ENCODE peak calls at places on chromosomes 11 and 22, in seven cellular contexts. I is neural crest cell; E is BE2C; O is cardiac muscle cell; U is CD4-positive, alpha-beta T cell; L is HL-60; A is fibroblast of mammary gland. Q is an unnamed sample.

GRCh38 chr11:71239581-71239980 is 12.8 kb downstream of the SHANK2 start:
- DNase-seq in O (no peak), U (no peak), I (no peak), A (no peak), L (no peak), E (no peak), Q (no peak)

GRCh38 chr22:37508431-37508963 is 10.7 kb downstream of the CARD10 start:
- DNase-seq in O (no peak), I (no peak), U (no peak), E (no peak), A (no peak), L (no peak), Q (no peak)

GRCh38 chr11:79758325-79758724 is 317.5 kb upstream of the TENM4 start:
- DNase-seq in L (no peak), U (no peak), A (no peak), I (no peak), O (no peak), E (no peak), Q (no peak)

GRCh38 chr11:58837707-58838388 is 6.7 kb downstream of the GLYATL2 start:
- DNase-seq in A (no peak), I (no peak), U (no peak), O (no peak), L (no peak), E (no peak), Q (no peak)

GRCh38 chr11:34651551-34651950 is 30.7 kb downstream of the EHF start:
- DNase-seq in A (no peak), I (no peak), E (no peak), U (no peak), L (no peak), O (peak; percentile 50), Q (no peak)

GRCh38 chr11:64924910-64925284 is 408 bp downstream of the PPP2R5B start:
- DNase-seq in I (no peak), O (no peak), U (no peak), E (no peak), A (no peak), L (no peak), Q (no peak)

GRCh38 chr22:26646158-26646557 is 11.2 kb upstream of the MIAT start:
- DNase-seq in E (no peak), O (peak; percentile 12), U (no peak), L (no peak), A (peak; percentile 29), I (no peak), Q (peak; percentile 43)

GRCh38 chr11:57163160-57163868 is 18.4 kb upstream of the LRRC55 start:
- DNase-seq in E (no peak), I (no peak), U (no peak), A (no peak), L (no peak), O (no peak), Q (no peak)

GRCh38 chr11:134171951-134172350 is 51.8 kb downstream of the NCAPD3 start:
- DNase-seq in E (no peak), A (no peak), L (no peak), O (no peak), I (no peak), U (no peak), Q (no peak)

GRCh38 chr22:50696799-50697561 is 24.4 kb downstream of the SHANK3 start:
- DNase-seq in U (no peak), A (no peak), O (peak; percentile 39), L (no peak), I (peak; percentile 44), E (peak; percentile 19), Q (peak; percentile 62)

GRCh38 chr11:68048681-68049508 is 10.1 kb downstream of the TCIRG1 start:
- DNase-seq in A (no peak), E (peak; percentile 9), L (peak; percentile 35), U (no peak), O (no peak), I (no peak), Q (no peak)

GRCh38 chr11:14538271-14538925 is 18.2 kb upstream of the PSMA1 start:
- DNase-seq in U (no peak), E (no peak), I (no peak), L (no peak), A (no peak), O (no peak), Q (no peak)

GRCh38 chr11:117809236-117810055 is 12.4 kb upstream of the DSCAML1 start:
- DNase-seq in U (peak; percentile 36), O (peak; percentile 49), I (peak; percentile 66), E (peak; percentile 92), L (no peak), A (peak; percentile 70), Q (peak; percentile 89)

GRCh38 chr11:22703561-22703960 is 37.1 kb downstream of the GAS2 start:
- DNase-seq in E (no peak), U (no peak), L (no peak), O (peak; percentile 2), I (no peak), A (no peak), Q (no peak)

GRCh38 chr11:45158210-45158644 is 11.8 kb downstream of the PRDM11 start:
- DNase-seq in I (no peak), U (no peak), A (no peak), E (peak; percentile 37), L (no peak), O (peak; percentile 52), Q (no peak)

GRCh38 chr22:49350441-49351121 is 477.1 kb downstream of the BRD1 start:
- DNase-seq in I (no peak), A (no peak), L (no peak), E (no peak), U (no peak), O (no peak), Q (no peak)

GRCh38 chr22:37383342-37383741 is 43.9 kb downstream of the ELFN2 start:
- DNase-seq in E (peak; percentile 89), L (no peak), U (no peak), O (no peak), I (no peak), A (peak; percentile 18), Q (no peak)

GRCh38 chr11:43547900-43548381 is 132.6 kb upstream of the HSD17B12 start:
- DNase-seq in O (peak; percentile 48), A (peak; percentile 15), E (no peak), L (no peak), U (no peak), I (no peak), Q (peak; percentile 57)

GRCh38 chr11:78855146-78855545 is 280.5 kb upstream of the NARS2 start:
- DNase-seq in E (no peak), O (no peak), A (no peak), L (no peak), U (no peak), I (no peak), Q (no peak)

GRCh38 chr11:118789501-118790356 is 1.2 kb downstream of the DDX6 start:
- DNase-seq in L (no peak), U (peak; percentile 22), I (no peak), O (peak; percentile 33), A (peak; percentile 36), E (no peak), Q (no peak)

DNA sequence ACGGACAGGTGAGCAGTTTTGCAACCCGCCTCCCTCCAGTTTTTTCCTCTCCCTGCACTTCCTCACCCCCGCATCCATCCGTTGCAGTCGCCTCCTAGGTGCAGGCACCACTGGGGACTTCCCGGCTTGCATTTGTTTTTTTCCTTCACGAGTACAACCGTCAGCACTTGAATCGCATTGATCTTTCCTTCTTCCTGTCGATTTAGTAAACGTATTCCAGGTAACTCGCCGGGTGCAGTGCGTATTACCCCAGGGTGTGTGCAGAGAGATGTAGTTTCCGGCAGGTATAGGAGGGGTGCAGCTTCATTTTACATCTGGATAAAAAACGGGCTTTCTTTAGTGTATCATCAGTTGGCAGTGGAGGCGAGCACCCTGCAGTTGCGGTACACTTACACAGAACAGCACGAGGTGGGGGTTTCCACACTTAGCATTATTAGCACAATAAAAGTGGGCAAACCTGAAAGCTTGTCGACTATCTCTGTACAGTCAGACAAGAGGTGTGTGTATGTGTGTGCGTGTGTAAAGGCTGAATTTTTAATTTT is at the start of gene SORL1-AS1:
- DNase-seq in U (peak; percentile 39), I (no peak), E (no peak), A (no peak), O (no peak), L (no peak), Q (no peak)
- TF ChIP-seq CTCF in U (peak; percentile 12), I (no peak), E (no peak), A (no peak), O (no peak), L (no peak), Q (no peak)

DNA sequence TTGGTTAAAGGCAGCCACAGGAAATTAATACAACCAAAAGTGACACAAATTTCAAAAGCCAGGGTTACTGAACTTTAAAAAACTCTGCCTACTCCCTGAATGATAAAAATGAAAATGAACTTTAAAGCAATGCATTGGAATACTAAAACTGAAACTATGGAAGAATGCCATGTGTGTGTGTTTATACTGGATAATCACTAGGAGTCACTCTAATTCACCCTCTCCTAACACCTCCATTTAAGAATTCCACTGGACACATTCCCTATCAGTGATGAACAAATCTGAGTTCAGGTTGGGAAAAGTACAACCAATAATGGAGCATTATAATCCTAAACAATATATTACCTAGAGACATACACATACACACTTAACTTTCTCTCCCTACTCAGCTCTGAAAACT is 27.5 kb upstream of the PLAAT3 start:
- DNase-seq in U (no peak), O (peak; percentile 43), E (no peak), L (no peak), A (peak; percentile 37), I (no peak), Q (no peak)
- TF ChIP-seq CTCF in U (no peak), O (peak; percentile 21), E (no peak), L (no peak), A (peak; percentile 2), I (no peak), Q (no peak)

DNA sequence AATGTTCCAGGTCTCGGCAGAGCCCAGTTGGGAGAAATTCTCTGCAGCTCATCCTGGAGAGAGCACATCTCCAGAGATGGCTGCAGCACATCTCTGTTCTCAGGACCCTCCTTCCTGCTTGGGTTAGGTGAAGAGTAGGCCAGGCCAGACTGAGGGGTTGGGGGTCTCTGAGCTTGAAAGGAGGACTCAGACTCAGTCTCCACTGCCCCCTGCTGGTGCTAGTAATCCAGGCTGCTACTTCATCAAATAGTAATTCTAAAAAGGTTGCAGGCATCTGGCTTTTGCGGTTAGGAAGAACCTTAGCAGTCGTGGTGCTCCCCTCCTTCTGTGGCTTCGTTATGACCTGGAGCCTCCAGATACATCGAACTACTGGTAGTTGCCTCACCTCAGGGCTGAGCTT is 9.7 kb downstream of the TUB start:
- DNase-seq in I (peak; percentile 77), A (peak; percentile 49), L (no peak), E (peak; percentile 73), O (peak; percentile 46), U (no peak), Q (peak; percentile 84)
- TF ChIP-seq CTCF in I (peak; percentile 71), A (peak; percentile 75), L (peak; percentile 12), E (peak; percentile 71), O (peak; percentile 67), U (no peak), Q (peak; percentile 81)

GRCh38 chr11:66268210-66268952 is at the start of gene RAB1B:
- DNase-seq in L (peak; percentile 98), A (peak; percentile 99), U (peak; percentile 100), O (peak; percentile 100), I (peak; percentile 100), E (peak; percentile 100), Q (peak; percentile 100)

GRCh38 chr11:66267039-66267378 is 1.4 kb upstream of the RAB1B start:
- DNase-seq in O (no peak), I (no peak), E (no peak), A (no peak), L (no peak), U (no peak), Q (no peak)

GRCh38 chr11:66268953-66269906 is 791 bp downstream of the RAB1B start:
- DNase-seq in A (peak; percentile 34), O (peak; percentile 41), U (no peak), E (no peak), I (no peak), L (peak; percentile 75), Q (peak; percentile 32)

GRCh38 chr11:66266378-66267038 is 1.9 kb upstream of the RAB1B start:
- DNase-seq in I (no peak), A (no peak), O (no peak), E (no peak), L (no peak), U (no peak), Q (no peak)

GRCh38 chr11:66267379-66268209 is 845 bp upstream of the RAB1B start:
- DNase-seq in U (peak; percentile 83), E (peak; percentile 96), L (no peak), I (peak; percentile 79), O (peak; percentile 93), A (peak; percentile 76), Q (peak; percentile 92)
- TF ChIP-seq CTCF in U (no peak), E (peak; percentile 29), L (no peak), I (peak; percentile 37), O (no peak), A (no peak), Q (peak; percentile 12)